ENCODE peak calls at places on chromosomes 4 and X, in ten cellular contexts. Q is brain microvascular endothelial cell, W is upper lobe of right lung, T is cardiac muscle cell, Z is endodermal cell, M is LNCaP clone FGC, J is testis, B is thyroid gland, Y is ovary, H is body of pancreas. U is an unnamed sample.

GRCh38 chrX:71534773-71535544 is 2.1 kb downstream of the OGT start:
- DNase-seq in T (no peak), B (no peak), W (no peak), Q (no peak), H (no peak), M (no peak), Z (no peak), Y (no peak), J (no peak), U (no peak)

GRCh38 chrX:152930516-152930915 is 32.6 kb downstream of the ZNF185 start:
- DNase-seq in H (no peak), T (no peak), B (no peak), M (no peak), Q (no peak), Z (no peak), W (no peak), J (no peak), Y (no peak), U (no peak)

GRCh38 chrX:110082156-110082555 is 79.2 kb downstream of the TMEM164 start:
- DNase-seq in Z (no peak), M (peak), T (no peak), B (no peak), Q (peak), W (no peak), H (peak), Y (peak), J (peak), U (no peak)

GRCh38 chr4:116925900-116926457 is 159.4 kb downstream of the TRAM1L1 start:
- DNase-seq in B (peak), J (peak), M (no peak), Y (peak), H (peak), T (peak), Q (no peak), W (peak), Z (peak), U (peak)

GRCh38 chr4:142883433-142883832 is 37.3 kb upstream of the INPP4B start:
- DNase-seq in H (no peak), W (no peak), M (no peak), J (no peak), B (no peak), Y (no peak), Q (no peak), Z (peak), T (peak), U (no peak)

GRCh38 chr4:102819588-102820365 is 7.6 kb downstream of the UBE2D3 start:
- DNase-seq in B (no peak), Z (no peak), W (no peak), H (no peak), M (no peak), Y (no peak), J (no peak), T (no peak), Q (peak), U (no peak)

GRCh38 chr4:55543858-55544257 is 2.9 kb downstream of the CLOCK start:
- DNase-seq in Q (no peak), H (no peak), Z (no peak), B (no peak), M (no peak), T (no peak), W (no peak), J (no peak), Y (no peak), U (no peak)

GRCh38 chr4:53605783-53606182 is 14.5 kb upstream of the LNX1 start:
- DNase-seq in M (no peak), Y (no peak), J (no peak), H (no peak), Q (peak), W (no peak), Z (no peak), B (no peak), T (no peak), U (no peak)

GRCh38 chr4:52015366-52015765 is 4.8 kb downstream of the LRRC66 start:
- DNase-seq in Y (no peak), J (no peak), W (no peak), B (no peak), T (peak), Z (no peak), H (peak), M (no peak), Q (no peak), U (no peak)

GRCh38 chr4:94354474-94354896 is 11.8 kb upstream of the HPGDS start:
- DNase-seq in J (no peak), W (no peak), Y (no peak), M (no peak), B (no peak), Q (no peak), Z (no peak), H (no peak), T (no peak), U (no peak)

GRCh38 chr4:119643306-119644042 is 14.9 kb upstream of the PDE5A start:
- DNase-seq in B (no peak), J (no peak), M (no peak), W (no peak), Y (no peak), Z (no peak), Q (no peak), T (no peak), H (no peak), U (no peak)

GRCh38 chr4:48194986-48195773 is 61.1 kb upstream of the TXK start:
- DNase-seq in H (no peak), T (no peak), J (no peak), Y (no peak), Q (no peak), M (peak), W (no peak), B (no peak), Z (no peak), U (no peak)

GRCh38 chrX:19990225-19990518 is 689 bp downstream of the BCLAF3 start:
- DNase-seq in Z (no peak), M (no peak), B (no peak), Y (no peak), J (no peak), Q (no peak), W (no peak), T (no peak), H (no peak), U (no peak)

GRCh38 chrX:10486373-10486772 is 134.0 kb downstream of the MID1 start:
- DNase-seq in H (no peak), Y (no peak), B (no peak), T (no peak), Q (peak), J (no peak), Z (no peak), M (no peak), W (no peak), U (no peak)

GRCh38 chr4:168451744-168452394 is 28.4 kb downstream of the DDX60L start:
- DNase-seq in T (no peak), J (no peak), B (no peak), Y (no peak), Z (no peak), W (no peak), Q (peak), M (no peak), H (no peak), U (no peak)

GRCh38 chr4:8589831-8590545 is 2.6 kb upstream of the CPZ start:
- DNase-seq in B (no peak), M (no peak), H (no peak), T (no peak), Y (peak), W (no peak), Z (no peak), J (no peak), Q (no peak), U (no peak)

GRCh38 chrX:56729152-56729557 is at the start of gene NBDY:
- DNase-seq in T (peak), W (peak), Q (peak), M (no peak), Z (peak), B (peak), J (peak), H (peak), Y (peak), U (no peak)

GRCh38 chrX:44314259-44314734 is 29.2 kb downstream of the EFHC2 start:
- DNase-seq in Q (peak), T (peak), Y (no peak), Z (peak), B (no peak), J (no peak), M (no peak), H (peak), W (no peak), U (no peak)

GRCh38 chrX:5236749-5237148 is 991.9 kb downstream of the NLGN4X start:
- DNase-seq in M (no peak), Z (no peak), H (no peak), Y (no peak), W (no peak), T (no peak), B (no peak), Q (no peak), J (no peak), U (no peak)

GRCh38 chr4:153115322-153116100 is 88.7 kb upstream of the TRIM2 start:
- DNase-seq in B (no peak), W (no peak), H (peak), T (no peak), Z (no peak), Q (peak), M (peak), J (no peak), Y (no peak), U (peak)

GRCh38 chr4:165489786-165490185 is 111.0 kb downstream of the CPE start:
- DNase-seq in J (no peak), H (no peak), Z (no peak), Q (no peak), W (no peak), Y (no peak), T (no peak), M (no peak), B (no peak), U (no peak)

GRCh38 chr4:128349921-128350320 is 62.3 kb upstream of the PGRMC2 start:
- DNase-seq in J (no peak), T (no peak), B (no peak), W (no peak), Q (peak), M (peak), H (no peak), Z (no peak), Y (no peak), U (no peak)

GRCh38 chrX:143994206-143994605 is 110.3 kb downstream of the UBE2NL start:
- DNase-seq in Y (no peak), J (no peak), H (no peak), Q (no peak), Z (no peak), T (no peak), W (no peak), B (no peak), M (no peak), U (no peak)

GRCh38 chr4:113383111-113383785 is 333.8 kb downstream of the ANK2 start:
- DNase-seq in Y (no peak), M (no peak), B (no peak), J (no peak), T (no peak), W (no peak), Q (peak), Z (no peak), H (peak), U (no peak)

GRCh38 chrX:102712967-102713677 is 874 bp downstream of the GPRASP2 start:
- DNase-seq in Y (peak), W (peak), T (peak), Z (peak), J (peak), H (peak), B (peak), Q (peak), M (no peak), U (no peak)

GRCh38 chr4:181685911-181686310 is 557.3 kb upstream of the TENM3 start:
- DNase-seq in Z (no peak), M (no peak), Y (no peak), Q (peak), B (no peak), J (no peak), W (no peak), T (no peak), H (no peak), U (no peak)

GRCh38 chrX:13750204-13750603 is 15.7 kb downstream of the OFD1 start:
- DNase-seq in T (peak), Q (peak), M (no peak), W (no peak), Z (no peak), J (no peak), Y (no peak), H (peak), B (peak), U (no peak)

GRCh38 chr4:40820101-40820500 is 70.3 kb downstream of the NSUN7 start:
- DNase-seq in J (no peak), H (no peak), M (no peak), T (no peak), W (no peak), Y (no peak), B (no peak), Z (no peak), Q (no peak), U (no peak)

GRCh38 chr4:11299016-11299415 is 129.7 kb downstream of the HS3ST1 start:
- DNase-seq in Z (no peak), T (no peak), M (no peak), J (no peak), B (no peak), W (no peak), H (no peak), Y (no peak), Q (no peak), U (no peak)

GRCh38 chrX:20265221-20265725 is 1.4 kb downstream of the RPS6KA3 start:
- DNase-seq in Y (peak), W (peak), M (no peak), Z (peak), J (peak), Q (peak), T (peak), H (peak), B (peak), U (peak)

GRCh38 chr4:55251352-55251751 is 94.7 kb upstream of the SRD5A3 start:
- DNase-seq in J (no peak), B (no peak), H (no peak), Q (no peak), Z (no peak), Y (no peak), M (no peak), W (no peak), T (peak), U (no peak)

GRCh38 chr4:48944659-48945290 is 38.2 kb upstream of the OCIAD2 start:
- DNase-seq in T (no peak), M (no peak), Y (no peak), B (no peak), Q (no peak), J (peak), W (no peak), H (peak), Z (peak), U (no peak)

GRCh38 chr4:145979160-145979559 is 40.5 kb upstream of the ZNF827 start:
- DNase-seq in J (no peak), B (no peak), H (no peak), Y (no peak), T (peak), W (no peak), M (no peak), Q (no peak), Z (no peak), U (no peak)

GRCh38 chr4:87058272-87059073 is 123.7 kb downstream of the AFF1 start:
- DNase-seq in T (no peak), J (no peak), H (no peak), M (no peak), Z (peak), W (peak), Q (no peak), B (peak), Y (no peak), U (no peak)

GRCh38 chrX:106917830-106918500 is 2.2 kb upstream of the CLDN2 start:
- DNase-seq in B (no peak), J (no peak), Q (peak), H (peak), Y (no peak), M (no peak), T (no peak), W (no peak), Z (no peak), U (peak)

GRCh38 chrX:154051210-154051810 is 31.6 kb upstream of the IRAK1 start:
- DNase-seq in W (no peak), B (peak), Y (peak), Q (peak), M (no peak), T (peak), Z (peak), J (peak), H (peak), U (no peak)
- TF ChIP-seq CTCF in W (peak), B (peak), Y (peak), Q (peak), M (peak), T (peak), Z (peak), J (peak), H (peak), U (peak)

GRCh38 chrX:2677764-2678163 is 13.3 kb upstream of the CD99 start:
- DNase-seq in Y (peak), H (peak), M (peak), W (peak), B (no peak), Q (peak), J (peak), Z (peak), T (no peak), U (peak)
- H3K4me3 ChIP-seq in Y (no peak), H (no peak), M (no peak), W (no peak), B (no peak), Q (no peak), J (no peak), Z (no peak), T (no peak), U (no peak)

GRCh38 chrX:117429511-117429910 is 687.1 kb downstream of the KLHL13 start:
- DNase-seq in H (no peak), Y (no peak), J (no peak), M (no peak), B (no peak), W (no peak), T (no peak), Z (no peak), Q (no peak), U (no peak)
- TF ChIP-seq CTCF in H (no peak), Y (no peak), J (no peak), M (no peak), B (no peak), W (no peak), T (no peak), Z (no peak), Q (no peak), U (no peak)

GRCh38 chr4:121156822-121157769 is 7.0 kb downstream of the TNIP3 start:
- DNase-seq in W (peak), M (no peak), B (peak), Q (no peak), J (peak), Y (peak), Z (peak), T (peak), H (peak), U (no peak)
- H3K4me3 ChIP-seq in W (peak), M (no peak), B (no peak), Q (peak), J (peak), Y (peak), Z (peak), T (peak), H (no peak), U (peak)

DNA sequence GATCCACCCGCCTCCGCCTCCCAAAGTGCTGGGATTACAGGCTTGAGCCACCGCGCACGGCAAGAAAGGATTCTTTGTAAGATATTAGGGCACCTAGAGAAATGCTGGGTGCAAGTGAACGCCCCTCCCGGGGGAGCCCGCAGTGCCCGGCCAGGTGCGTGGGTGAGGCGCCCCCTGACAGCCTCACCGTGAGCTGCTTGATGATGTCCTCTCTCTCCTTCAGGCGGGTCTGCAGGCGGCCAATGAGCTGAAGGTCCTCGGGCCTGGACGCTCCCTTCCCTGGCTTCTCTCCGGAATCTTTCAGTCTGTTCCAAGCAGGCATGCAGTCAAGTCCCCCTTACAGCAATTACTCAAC is 21.9 kb downstream of the MED28 start:
- DNase-seq in J (no peak), B (no peak), H (no peak), W (no peak), Z (no peak), Y (no peak), Q (no peak), T (no peak), M (no peak), U (no peak)
- TF ChIP-seq CTCF in J (no peak), B (no peak), H (no peak), W (no peak), Z (no peak), Y (no peak), Q (no peak), T (no peak), M (no peak), U (no peak)

DNA sequence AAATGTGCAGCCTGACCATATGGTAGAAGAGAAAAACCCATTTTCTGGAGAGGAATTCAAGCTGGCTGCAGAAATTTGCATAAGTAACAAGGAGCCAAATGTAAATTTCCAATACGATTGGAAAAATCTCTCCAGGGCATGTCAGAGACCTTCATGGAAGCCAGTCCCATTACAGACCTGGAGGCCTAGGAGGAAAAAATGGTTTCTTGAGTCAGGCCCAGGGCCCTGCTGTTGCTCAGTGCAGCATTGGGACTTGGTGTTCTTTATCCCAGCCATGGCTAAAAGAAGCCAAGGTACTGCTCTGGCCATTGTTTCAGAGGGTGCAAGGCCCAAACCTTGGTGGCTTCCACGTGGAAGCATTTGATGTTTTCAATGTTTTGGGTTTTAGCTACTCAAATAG is 70.6 kb downstream of the MAGEC2 start:
- DNase-seq in B (no peak), T (no peak), J (no peak), M (no peak), H (no peak), Y (no peak), Z (no peak), W (no peak), Q (no peak), U (no peak)
- H3K4me3 ChIP-seq in B (no peak), T (no peak), J (no peak), M (no peak), H (no peak), Y (no peak), Z (no peak), W (no peak), Q (no peak), U (no peak)

GRCh38 chrX:151153086-151153485 is 23.3 kb upstream of the GPR50 start:
- DNase-seq in M (no peak), T (peak), H (no peak), Z (peak), B (peak), Y (no peak), W (no peak), J (no peak), Q (peak), U (no peak)
- TF ChIP-seq CTCF in M (peak), T (peak), H (no peak), Z (peak), B (no peak), Y (no peak), W (no peak), J (no peak), Q (peak), U (peak)

GRCh38 chrX:49186125-49187027 is at the start of gene PRICKLE3:
- DNase-seq in T (peak), Z (peak), B (peak), Q (peak), M (peak), J (peak), Y (peak), W (peak), H (peak), U (no peak)

GRCh38 chrX:49183701-49184281 is 2.4 kb downstream of the PRICKLE3 start:
- DNase-seq in J (no peak), B (no peak), T (no peak), Z (no peak), Q (no peak), W (no peak), Y (peak), H (no peak), M (no peak), U (no peak)

GRCh38 chrX:49185062-49185394 is 1.1 kb downstream of the PRICKLE3 start:
- DNase-seq in Y (no peak), Z (no peak), M (no peak), W (no peak), T (no peak), Q (no peak), H (no peak), J (no peak), B (no peak), U (no peak)

GRCh38 chrX:49187028-49187394 is 838 bp upstream of the PRICKLE3 start:
- DNase-seq in B (peak), J (no peak), Z (peak), Y (no peak), M (no peak), H (no peak), Q (no peak), T (peak), W (no peak), U (no peak)

DNA sequence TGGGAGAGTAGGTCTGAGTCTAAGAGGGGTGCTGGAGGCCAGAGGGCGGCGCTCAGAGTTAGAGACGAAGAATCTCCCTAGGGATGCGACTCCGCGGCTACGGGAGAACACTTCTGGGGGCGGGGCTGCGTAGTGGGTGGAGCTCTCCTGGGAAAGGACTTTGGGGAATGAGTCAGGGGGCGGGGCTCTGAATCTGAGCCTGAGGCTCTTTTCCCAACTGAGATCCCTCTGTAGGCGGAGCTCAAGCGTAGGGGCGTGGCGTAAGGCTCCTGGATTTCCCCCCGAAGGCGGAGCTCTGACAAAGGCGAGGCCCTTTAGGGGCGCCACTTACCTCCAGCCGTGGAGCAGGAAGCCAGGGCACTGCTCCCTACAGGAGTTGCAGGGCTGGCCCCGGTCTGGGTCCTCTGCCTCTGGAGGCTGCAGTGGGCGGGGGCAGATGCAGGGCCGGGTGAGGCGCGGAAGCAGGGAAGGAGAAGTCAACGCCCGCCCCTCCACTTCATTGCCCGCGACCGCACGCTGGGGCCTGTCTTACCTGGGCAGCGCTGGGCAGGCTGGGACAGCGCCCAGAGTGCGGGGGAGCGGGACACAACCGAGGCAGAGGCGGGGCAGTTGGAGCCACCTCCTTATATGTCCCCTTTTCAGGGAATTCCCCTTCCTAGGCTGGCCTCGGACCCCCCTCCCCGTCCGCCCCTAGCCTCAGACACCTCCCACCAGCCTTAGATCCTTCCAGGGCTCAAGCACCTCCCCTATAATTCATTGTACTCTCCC is 1.7 kb downstream of the PRICKLE3 start:
- DNase-seq in B (peak), Q (peak), W (peak), Z (peak), T (peak), M (no peak), Y (peak), H (peak), J (peak), U (peak)
- H3K4me3 ChIP-seq in B (no peak), Q (peak), W (peak), Z (peak), T (peak), M (peak), Y (peak), H (no peak), J (peak), U (peak)

GRCh38 chr4:3465698-3466671 is 2.9 kb downstream of the DOK7 start:
- DNase-seq in B (peak), M (no peak), Y (no peak), Q (no peak), W (no peak), H (no peak), T (peak), J (peak), Z (peak), U (no peak)
- TF ChIP-seq CTCF in B (no peak), M (no peak), Y (no peak), Q (peak), W (no peak), H (no peak), T (peak), J (no peak), Z (peak), U (peak)

U was measured in retinal pigment epithelial cell.